ENCODE peak calls at places on chromosomes 13 and 19, in nine cellular contexts. One of them, this sample, is unnamed.

GRCh38 chr13:113411216-113412023 is 41.9 kb downstream of the ADPRHL1 start:
- DNase-seq in foreskin fibroblast: peak
- DNase-seq in brain microvascular endothelial cell: peak
- DNase-seq in effector memory CD4-positive, alpha-beta T cell: no peak
- DNase-seq in left cardiac atrium: peak
- DNase-seq in caudate nucleus: no peak
- DNase-seq in cardiac muscle cell: no peak
- DNase-seq in cardiac fibroblast: peak
- DNase-seq in activated gamma-delta T cell treated with anti-CD3 and anti-CD28 coated beads, Interleukin-2, amount 50 U/mL, for 16 hours: no peak
- DNase-seq in this sample: peak

GRCh38 chr13:111952814-111953213 is 114.1 kb upstream of the SOX1 start:
- DNase-seq in activated gamma-delta T cell treated with anti-CD3 and anti-CD28 coated beads, Interleukin-2, amount 50 U/mL, for 16 hours: no peak
- DNase-seq in cardiac fibroblast: no peak
- DNase-seq in left cardiac atrium: no peak
- DNase-seq in brain microvascular endothelial cell: no peak
- DNase-seq in foreskin fibroblast: no peak
- DNase-seq in effector memory CD4-positive, alpha-beta T cell: no peak
- DNase-seq in cardiac muscle cell: no peak
- DNase-seq in caudate nucleus: no peak
- DNase-seq in this sample: no peak

GRCh38 chr19:8589177-8589714 is 12.0 kb upstream of the MYO1F start:
- DNase-seq in effector memory CD4-positive, alpha-beta T cell: no peak
- DNase-seq in caudate nucleus: no peak
- DNase-seq in cardiac fibroblast: no peak
- DNase-seq in activated gamma-delta T cell treated with anti-CD3 and anti-CD28 coated beads, Interleukin-2, amount 50 U/mL, for 16 hours: no peak
- DNase-seq in brain microvascular endothelial cell: no peak
- DNase-seq in cardiac muscle cell: no peak
- DNase-seq in foreskin fibroblast: no peak
- DNase-seq in left cardiac atrium: no peak
- DNase-seq in this sample: no peak

GRCh38 chr19:35044317-35045117 is 3.0 kb downstream of the HPN start:
- DNase-seq in activated gamma-delta T cell treated with anti-CD3 and anti-CD28 coated beads, Interleukin-2, amount 50 U/mL, for 16 hours: peak
- DNase-seq in cardiac fibroblast: peak
- DNase-seq in foreskin fibroblast: no peak
- DNase-seq in brain microvascular endothelial cell: no peak
- DNase-seq in effector memory CD4-positive, alpha-beta T cell: peak
- DNase-seq in left cardiac atrium: peak
- DNase-seq in cardiac muscle cell: peak
- DNase-seq in caudate nucleus: peak
- DNase-seq in this sample: peak

GRCh38 chr19:11378319-11379189 is 4.1 kb downstream of the SWSAP1 start:
- DNase-seq in caudate nucleus: no peak
- DNase-seq in brain microvascular endothelial cell: peak
- DNase-seq in activated gamma-delta T cell treated with anti-CD3 and anti-CD28 coated beads, Interleukin-2, amount 50 U/mL, for 16 hours: no peak
- DNase-seq in left cardiac atrium: peak
- DNase-seq in cardiac muscle cell: peak
- DNase-seq in cardiac fibroblast: peak
- DNase-seq in effector memory CD4-positive, alpha-beta T cell: no peak
- DNase-seq in foreskin fibroblast: peak
- DNase-seq in this sample: peak

GRCh38 chr19:1063909-1064660 is 2.9 kb upstream of the ARHGAP45 start:
- DNase-seq in activated gamma-delta T cell treated with anti-CD3 and anti-CD28 coated beads, Interleukin-2, amount 50 U/mL, for 16 hours: no peak
- DNase-seq in left cardiac atrium: no peak
- DNase-seq in cardiac muscle cell: no peak
- DNase-seq in brain microvascular endothelial cell: no peak
- DNase-seq in foreskin fibroblast: no peak
- DNase-seq in caudate nucleus: no peak
- DNase-seq in effector memory CD4-positive, alpha-beta T cell: no peak
- DNase-seq in cardiac fibroblast: no peak
- DNase-seq in this sample: no peak

GRCh38 chr13:90105881-90106496 is 1241.5 kb upstream of the MIR17HG start:
- DNase-seq in effector memory CD4-positive, alpha-beta T cell: no peak
- DNase-seq in cardiac fibroblast: peak
- DNase-seq in cardiac muscle cell: no peak
- DNase-seq in foreskin fibroblast: peak
- DNase-seq in brain microvascular endothelial cell: peak
- DNase-seq in caudate nucleus: no peak
- DNase-seq in activated gamma-delta T cell treated with anti-CD3 and anti-CD28 coated beads, Interleukin-2, amount 50 U/mL, for 16 hours: no peak
- DNase-seq in left cardiac atrium: no peak
- DNase-seq in this sample: no peak

GRCh38 chr19:23957660-23958281 is 43.1 kb downstream of the ZNF726 start:
- DNase-seq in effector memory CD4-positive, alpha-beta T cell: no peak
- DNase-seq in left cardiac atrium: no peak
- DNase-seq in activated gamma-delta T cell treated with anti-CD3 and anti-CD28 coated beads, Interleukin-2, amount 50 U/mL, for 16 hours: no peak
- DNase-seq in caudate nucleus: no peak
- DNase-seq in cardiac fibroblast: peak
- DNase-seq in cardiac muscle cell: no peak
- DNase-seq in brain microvascular endothelial cell: peak
- DNase-seq in foreskin fibroblast: peak
- DNase-seq in this sample: no peak

GRCh38 chr19:41426952-41427646 is at the start of gene B3GNT8:
- DNase-seq in effector memory CD4-positive, alpha-beta T cell: peak
- DNase-seq in caudate nucleus: no peak
- DNase-seq in foreskin fibroblast: peak
- DNase-seq in left cardiac atrium: peak
- DNase-seq in cardiac fibroblast: peak
- DNase-seq in cardiac muscle cell: peak
- DNase-seq in brain microvascular endothelial cell: peak
- DNase-seq in activated gamma-delta T cell treated with anti-CD3 and anti-CD28 coated beads, Interleukin-2, amount 50 U/mL, for 16 hours: peak
- DNase-seq in this sample: peak

GRCh38 chr13:103066991-103067390 is 774 bp upstream of the SLC10A2 start:
- DNase-seq in cardiac muscle cell: no peak
- DNase-seq in effector memory CD4-positive, alpha-beta T cell: no peak
- DNase-seq in foreskin fibroblast: no peak
- DNase-seq in cardiac fibroblast: no peak
- DNase-seq in left cardiac atrium: no peak
- DNase-seq in activated gamma-delta T cell treated with anti-CD3 and anti-CD28 coated beads, Interleukin-2, amount 50 U/mL, for 16 hours: no peak
- DNase-seq in caudate nucleus: no peak
- DNase-seq in brain microvascular endothelial cell: no peak
- DNase-seq in this sample: no peak

GRCh38 chr19:35712529-35712909 is 5.3 kb upstream of the KMT2B start:
- DNase-seq in caudate nucleus: no peak
- DNase-seq in effector memory CD4-positive, alpha-beta T cell: no peak
- DNase-seq in foreskin fibroblast: no peak
- DNase-seq in left cardiac atrium: no peak
- DNase-seq in brain microvascular endothelial cell: no peak
- DNase-seq in cardiac muscle cell: no peak
- DNase-seq in activated gamma-delta T cell treated with anti-CD3 and anti-CD28 coated beads, Interleukin-2, amount 50 U/mL, for 16 hours: no peak
- DNase-seq in cardiac fibroblast: no peak
- DNase-seq in this sample: no peak